ENCODE peak calls at places on chromosomes 4 and X, in seven cellular contexts. W, G, J, T, N, Z and K are unnamed samples.

GRCh38 chr4:3438847-3439180 is 3.0 kb upstream of the HGFAC start:
- DNase-seq in J (no peak), G (peak), Z (no peak), T (no peak), N (no peak), W (no peak), K (no peak)

GRCh38 chr4:172654482-172654881 is 514.1 kb upstream of the GALNT7 start:
- DNase-seq in W (no peak), T (no peak), Z (no peak), J (no peak), N (no peak), G (no peak), K (no peak)

GRCh38 chr4:93764647-93765246 is 63.8 kb upstream of the ATOH1 start:
- DNase-seq in G (no peak), Z (no peak), N (peak), W (peak), T (no peak), J (no peak), K (no peak)

GRCh38 chrX:74422576-74423288 is 1.4 kb downstream of the SLC16A2 start:
- DNase-seq in N (peak), G (peak), T (peak), J (peak), Z (peak), W (no peak), K (peak)

GRCh38 chr4:15717647-15718416 is 15.0 kb downstream of the BST1 start:
- DNase-seq in W (no peak), G (no peak), Z (no peak), N (no peak), T (no peak), J (no peak), K (no peak)

GRCh38 chrX:30713061-30713525 is 59.9 kb downstream of the GK start:
- DNase-seq in G (peak), Z (peak), W (peak), J (peak), N (peak), T (peak), K (no peak)

GRCh38 chr4:109390369-109390768 is 43.2 kb upstream of the SEC24B start:
- DNase-seq in W (no peak), G (no peak), T (no peak), Z (no peak), J (no peak), N (no peak), K (no peak)

GRCh38 chr4:73258668-73259551 is at the start of gene ANKRD17:
- DNase-seq in J (peak), N (peak), T (peak), W (peak), Z (peak), G (peak), K (peak)

GRCh38 chrX:66635360-66635759 is 3.5 kb downstream of the EDA2R start:
- DNase-seq in G (no peak), J (no peak), T (no peak), Z (no peak), W (no peak), N (no peak), K (no peak)

GRCh38 chrX:155143959-155144548 is 72.2 kb upstream of the VBP1 start:
- DNase-seq in J (no peak), T (no peak), G (no peak), N (no peak), Z (no peak), W (no peak), K (no peak)
- TF ChIP-seq CTCF in J (no peak), T (no peak), G (no peak), N (no peak), Z (no peak), W (no peak), K (no peak)

GRCh38 chrX:8811611-8812010 is 10.4 kb upstream of the FAM9A start:
- DNase-seq in W (no peak), G (no peak), T (no peak), N (no peak), J (no peak), Z (no peak), K (no peak)

GRCh38 chrX:8820910-8821527 is 19.8 kb upstream of the FAM9A start:
- DNase-seq in G (no peak), J (no peak), Z (no peak), N (peak), T (no peak), W (no peak), K (no peak)

GRCh38 chrX:8813036-8813435 is 11.9 kb upstream of the FAM9A start:
- DNase-seq in J (no peak), Z (no peak), W (no peak), N (no peak), G (no peak), T (no peak), K (no peak)

DNA sequence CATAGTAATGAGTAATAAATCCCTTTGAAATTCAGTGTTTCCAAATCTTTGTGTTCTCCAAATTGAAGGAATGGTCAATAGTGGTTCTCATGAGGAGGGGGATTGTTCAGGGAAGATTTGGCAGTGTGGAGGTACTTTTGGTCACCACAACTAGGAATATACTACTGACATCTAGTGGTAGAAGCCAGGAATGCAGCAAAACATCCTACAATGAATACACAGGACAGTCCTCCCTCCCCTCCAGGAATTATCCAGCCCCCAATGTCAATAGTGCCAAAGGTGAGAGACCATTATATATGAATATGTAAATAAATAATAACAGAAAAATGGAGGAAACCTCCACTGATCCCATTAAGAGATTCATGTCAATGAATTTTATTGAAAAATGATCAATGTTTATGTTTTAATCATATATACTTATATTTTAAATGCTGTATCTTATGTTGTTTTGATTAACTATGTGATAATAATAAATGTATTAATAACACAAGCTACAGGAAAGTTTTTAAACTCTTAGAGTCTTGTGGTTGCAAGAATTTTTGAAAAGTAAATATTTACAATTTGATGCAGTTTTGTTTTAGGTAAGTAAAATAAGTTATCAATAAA is 14.4 kb upstream of the FAM9A start:
- DNase-seq in W (peak), Z (no peak), G (no peak), J (no peak), T (no peak), N (peak), K (no peak)
- TF ChIP-seq CTCF in W (peak), Z (peak), G (peak), J (peak), T (peak), N (peak), K (peak)

GRCh38 chr4:113358784-113359183 is 309.3 kb downstream of the ANK2 start:
- DNase-seq in N (no peak), J (no peak), G (no peak), Z (no peak), T (no peak), W (no peak), K (no peak)

GRCh38 chr4:113356452-113356851 is 307.0 kb downstream of the ANK2 start:
- DNase-seq in N (no peak), Z (no peak), T (no peak), W (no peak), J (no peak), G (no peak), K (no peak)

GRCh38 chr4:113350576-113350975 is 301.1 kb downstream of the ANK2 start:
- DNase-seq in W (no peak), T (no peak), Z (no peak), N (no peak), G (no peak), J (no peak), K (no peak)

GRCh38 chr4:113355550-113356371 is 306.3 kb downstream of the ANK2 start:
- DNase-seq in J (peak), W (no peak), N (no peak), T (no peak), Z (no peak), G (no peak), K (peak)
- TF ChIP-seq CTCF in J (no peak), W (no peak), N (no peak), T (no peak), Z (no peak), G (no peak), K (no peak)

GRCh38 chr4:96713271-96713670 is 873.4 kb downstream of the PDHA2 start:
- DNase-seq in N (no peak), G (no peak), Z (no peak), W (no peak), T (no peak), J (no peak), K (no peak)
- TF ChIP-seq CTCF in N (no peak), G (no peak), Z (no peak), W (no peak), T (no peak), J (no peak), K (no peak)

GRCh38 chrX:10165580-10166247 is 8.9 kb downstream of the CLCN4 start:
- DNase-seq in W (no peak), N (no peak), G (no peak), Z (no peak), T (no peak), J (no peak), K (no peak)
- TF ChIP-seq CTCF in W (no peak), N (no peak), G (no peak), Z (no peak), T (no peak), J (no peak), K (no peak)

GRCh38 chrX:69501433-69501832 is 2.7 kb upstream of the NALF2 start:
- DNase-seq in T (no peak), J (no peak), Z (peak), G (no peak), W (no peak), N (peak), K (no peak)

GRCh38 chrX:69503835-69504625 is at the start of gene NALF2:
- DNase-seq in N (peak), W (peak), G (no peak), T (peak), J (peak), Z (peak), K (peak)

GRCh38 chrX:69504626-69505612 is 793 bp downstream of the NALF2 start:
- DNase-seq in N (peak), Z (peak), T (no peak), J (no peak), W (no peak), G (no peak), K (no peak)

GRCh38 chrX:69505772-69506616 is 1.9 kb downstream of the NALF2 start:
- DNase-seq in W (no peak), Z (peak), T (no peak), G (no peak), N (no peak), J (no peak), K (no peak)

DNA sequence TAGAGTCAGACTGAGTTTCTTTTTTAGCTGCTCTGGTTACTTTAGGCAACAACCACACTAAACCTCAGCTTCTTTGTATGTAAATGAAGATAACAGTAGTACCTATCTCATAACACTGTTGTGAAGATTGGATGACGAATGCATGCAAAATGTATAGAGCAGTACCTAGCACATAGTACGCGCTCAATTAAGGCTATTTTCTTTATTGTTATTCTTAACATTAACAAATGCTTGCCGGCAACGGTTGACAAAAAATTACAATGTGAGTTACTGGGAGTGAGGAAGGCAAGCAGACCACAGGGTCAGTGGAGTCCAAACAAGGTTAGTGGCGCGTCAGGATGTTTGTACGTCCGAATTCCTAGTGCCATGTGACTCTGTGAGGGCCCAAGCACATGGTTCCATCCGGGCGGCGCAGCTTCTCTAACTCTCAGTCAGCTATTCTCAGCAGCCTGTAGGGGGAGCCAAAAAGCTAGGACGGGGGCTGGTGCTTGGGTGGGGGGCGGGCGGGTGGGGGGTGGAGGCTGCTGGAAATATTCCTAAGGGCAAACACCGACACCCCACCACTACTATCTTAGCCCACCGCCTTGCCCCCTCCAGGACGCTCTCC is 795 bp upstream of the NALF2 start:
- DNase-seq in W (peak), G (no peak), Z (no peak), N (no peak), T (no peak), J (no peak), K (no peak)
- TF ChIP-seq CTCF in W (peak), G (no peak), Z (no peak), N (peak), T (peak), J (no peak), K (no peak)

GRCh38 chr4:138839574-138839973 is 176.0 kb upstream of the NOCT start:
- DNase-seq in G (no peak), Z (no peak), J (no peak), N (no peak), W (no peak), T (no peak), K (no peak)

GRCh38 chr4:138832563-138832962 is 183.0 kb upstream of the NOCT start:
- DNase-seq in Z (no peak), G (no peak), N (no peak), W (no peak), T (no peak), J (no peak), K (no peak)

GRCh38 chr4:138834029-138834428 is 181.6 kb upstream of the NOCT start:
- DNase-seq in Z (no peak), G (no peak), T (no peak), J (no peak), N (no peak), W (no peak), K (no peak)

GRCh38 chr4:138838251-138838650 is 177.3 kb upstream of the NOCT start:
- DNase-seq in T (no peak), N (no peak), J (no peak), W (no peak), G (no peak), Z (no peak), K (no peak)

DNA sequence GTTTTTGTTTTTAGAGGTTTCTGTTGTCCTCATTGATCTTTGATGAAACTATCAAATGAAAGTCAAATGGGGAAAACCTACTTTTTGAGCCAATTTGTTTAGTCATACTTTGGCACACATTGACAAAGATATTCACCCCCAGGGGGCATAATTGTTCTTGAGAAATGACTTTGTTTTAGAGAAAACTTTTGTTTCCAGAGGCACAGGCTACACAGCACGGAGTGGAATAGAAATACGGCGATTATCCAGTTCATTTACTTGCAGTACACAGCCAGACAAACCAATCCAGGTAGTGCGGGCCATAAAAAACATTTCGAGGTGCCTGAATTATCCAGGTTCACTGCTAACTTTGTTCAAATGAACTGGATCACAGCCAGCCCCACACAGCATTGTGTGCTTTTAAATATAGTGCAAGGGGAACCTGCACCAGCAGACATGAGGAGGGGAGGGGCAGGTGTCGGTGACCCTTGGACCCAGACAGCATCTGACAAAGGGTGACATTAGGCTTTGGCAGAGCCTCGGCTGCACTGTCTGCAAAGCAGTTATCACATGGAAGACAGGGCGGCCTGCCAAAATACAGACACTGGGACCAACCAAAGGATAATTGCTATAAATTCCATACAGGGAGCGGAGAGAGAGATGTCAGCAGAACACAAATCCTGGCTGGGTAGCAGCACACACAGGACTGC is 179.6 kb upstream of the NOCT start:
- DNase-seq in N (no peak), T (no peak), G (no peak), W (no peak), Z (no peak), J (no peak), K (peak)
- TF ChIP-seq CTCF in N (no peak), T (no peak), G (no peak), W (no peak), Z (no peak), J (no peak), K (no peak)

DNA sequence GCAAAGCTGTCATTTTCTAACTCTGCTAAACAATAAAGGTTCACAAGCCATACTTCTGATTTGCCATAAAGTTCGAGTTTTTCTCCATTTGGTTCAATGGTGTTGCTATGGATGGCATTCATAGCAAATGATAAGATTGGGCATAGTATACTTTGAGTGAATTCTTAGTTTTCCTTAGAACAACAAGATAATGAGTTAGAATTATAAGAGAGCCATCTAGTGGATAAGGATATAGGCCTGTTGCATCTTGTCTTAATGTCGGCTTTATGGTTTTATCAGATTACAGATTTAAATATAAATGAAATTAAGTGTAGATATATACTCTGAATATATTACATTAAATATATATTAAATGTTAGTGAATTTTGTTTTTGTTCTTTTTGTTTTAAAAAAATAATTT is 644.6 kb downstream of the IL1RAPL1 start:
- DNase-seq in Z (no peak), N (no peak), T (no peak), J (no peak), G (no peak), W (no peak), K (no peak)
- TF ChIP-seq CTCF in Z (no peak), N (peak), T (no peak), J (no peak), G (no peak), W (no peak), K (no peak)